ENCODE peak calls at places on chromosomes 6 and 20, in four cellular contexts. I is brain microvascular endothelial cell; G is ELR; C is CD4-positive, CD25-positive, alpha-beta regulatory T cell. V is an unnamed sample.

GRCh38 chr6:56247654-56248122 is 308 bp upstream of the COL21A1 start:
- DNase-seq in I (no peak), G (no peak), C (no peak), V (no peak)

GRCh38 chr6:39849764-39850163 is 57.6 kb downstream of the DAAM2 start:
- DNase-seq in I (peak; percentile 19), G (peak; percentile 46), C (no peak), V (peak; percentile 16)

GRCh38 chr6:84798257-84798656 is 33.9 kb upstream of the TBX18 start:
- DNase-seq in I (peak; percentile 67), G (no peak), C (no peak), V (no peak)

GRCh38 chr6:28609672-28610071 is 84.0 kb downstream of the GPX5 start:
- DNase-seq in I (no peak), G (no peak), C (no peak), V (no peak)

GRCh38 chr6:16130932-16131387 is 2.1 kb downstream of the MYLIP start:
- DNase-seq in I (peak; percentile 75), G (peak; percentile 73), C (peak; percentile 46), V (peak; percentile 86)

GRCh38 chr20:48743807-48744206 is 84.0 kb downstream of the PREX1 start:
- DNase-seq in I (no peak), G (no peak), C (no peak), V (no peak)

GRCh38 chr6:26195376-26195923 is 108.2 kb downstream of the HFE start:
- DNase-seq in I (peak; percentile 93), G (peak; percentile 94), C (peak; percentile 82), V (peak; percentile 95)

GRCh38 chr6:24403501-24403824 is 727 bp downstream of the MRS2 start:
- DNase-seq in I (no peak), G (no peak), C (no peak), V (no peak)

GRCh38 chr20:10540636-10541493 is 105.8 kb downstream of the SLX4IP start:
- DNase-seq in I (peak; percentile 89), G (peak; percentile 93), C (no peak), V (peak; percentile 92)

GRCh38 chr6:41027251-41027650 is 11.8 kb downstream of the UNC5CL start:
- DNase-seq in I (no peak), G (no peak), C (no peak), V (no peak)

GRCh38 chr6:111033628-111034289 is 51.9 kb downstream of the RPF2 start:
- DNase-seq in I (no peak), G (no peak), C (no peak), V (no peak)

GRCh38 chr6:21423106-21423854 is 170.3 kb upstream of the SOX4 start:
- DNase-seq in I (no peak), G (no peak), C (no peak), V (no peak)

GRCh38 chr20:22374678-22375590 is 209.4 kb downstream of the FOXA2 start:
- DNase-seq in I (peak; percentile 28), G (no peak), C (no peak), V (peak; percentile 22)

GRCh38 chr6:110053395-110054240 is 75.5 kb downstream of the GPR6 start:
- DNase-seq in I (peak; percentile 40), G (peak; percentile 64), C (no peak), V (peak; percentile 51)

GRCh38 chr6:101489456-101489855 is 95.9 kb downstream of the GRIK2 start:
- DNase-seq in I (no peak), G (no peak), C (no peak), V (no peak)

GRCh38 chr6:89042664-89043063 is 37.9 kb upstream of the PNRC1 start:
- DNase-seq in I (no peak), G (no peak), C (no peak), V (no peak)

GRCh38 chr6:35402136-35402855 is 49.8 kb upstream of the FANCE start:
- DNase-seq in I (no peak), G (no peak), C (no peak), V (no peak)

GRCh38 chr6:111406200-111406711 is 76.8 kb downstream of the REV3L start:
- DNase-seq in I (no peak), G (no peak), C (no peak), V (no peak)

GRCh38 chr20:62426678-62427077 is 661 bp downstream of the RBBP8NL start:
- DNase-seq in I (no peak), G (no peak), C (no peak), V (no peak)

GRCh38 chr6:88804701-88805100 is 158.7 kb downstream of the RNGTT start:
- DNase-seq in I (no peak), G (peak; percentile 47), C (no peak), V (no peak)

GRCh38 chr6:118511930-118512715 is 36.0 kb upstream of the PLN start:
- DNase-seq in I (no peak), G (no peak), C (no peak), V (no peak)

GRCh38 chr6:52577022-52577777 is at the start of gene TRAM2:
- DNase-seq in I (peak; percentile 56), G (peak; percentile 89), C (peak; percentile 78), V (peak; percentile 87)

GRCh38 chr6:169808608-169808967 is 57.2 kb downstream of the ERMARD start:
- DNase-seq in I (no peak), G (no peak), C (no peak), V (no peak)

GRCh38 chr6:131292145-131292938 is 157.1 kb downstream of the AKAP7 start:
- DNase-seq in I (no peak), G (no peak), C (no peak), V (peak; percentile 9)

GRCh38 chr6:56033451-56033850 is 158.1 kb upstream of the BMP5 start:
- DNase-seq in I (no peak), G (no peak), C (no peak), V (no peak)

GRCh38 chr20:34472246-34472925 is 43.8 kb upstream of the DYNLRB1 start:
- DNase-seq in I (peak; percentile 26), G (peak; percentile 64), C (no peak), V (peak; percentile 83)

GRCh38 chr6:33840064-33840926 is 36.5 kb upstream of the MLN start:
- DNase-seq in I (peak; percentile 95), G (peak; percentile 100), C (no peak), V (peak; percentile 100)

GRCh38 chr6:132813173-132813856 is 1.1 kb upstream of the RPS12 start:
- DNase-seq in I (peak; percentile 30), G (peak; percentile 72), C (no peak), V (peak; percentile 62)

V was measured in RPMI7951.